ENCODE peak calls at places on chromosomes 5 and 9, in ten cellular contexts. S is uterus; U is neural crest cell; A is lung; T is omental fat pad; H is iris pigment epithelial cell; M is naive thymus-derived CD8-positive, alpha-beta T cell; Q is osteoblast; I is HT-29; G is NCI-H1417 treated with DMSO at 0.1 percent for 48 hours. E is an unnamed sample.

GRCh38 chr9:137218754-137219271 is 3.2 kb downstream of the RNF208 start:
- DNase-seq in Q (peak; percentile 99), M (no peak), G (no peak), A (no peak), H (peak; percentile 58), I (peak; percentile 64), U (no peak), T (no peak), S (no peak), E (no peak)

GRCh38 chr5:139794067-139794846 is 1.4 kb upstream of the PSD2 start:
- DNase-seq in M (no peak), A (no peak), I (no peak), G (no peak), U (no peak), T (no peak), S (no peak), H (no peak), Q (peak; percentile 91), E (no peak)

GRCh38 chr5:141941307-141941706 is 16.7 kb downstream of the PCDH12 start:
- DNase-seq in I (no peak), S (no peak), T (no peak), Q (no peak), A (no peak), U (no peak), M (no peak), H (no peak), G (no peak), E (no peak)

GRCh38 chr9:111890254-111890791 is 6.3 kb upstream of the UGCG start:
- DNase-seq in U (no peak), H (no peak), I (peak; percentile 23), Q (no peak), S (no peak), T (no peak), M (no peak), G (no peak), A (no peak), E (no peak)

GRCh38 chr9:99489043-99489378 is 266.9 kb downstream of the SEC61B start:
- DNase-seq in A (no peak), G (no peak), Q (peak; percentile 58), U (no peak), M (no peak), H (peak; percentile 86), S (no peak), T (no peak), I (no peak), E (no peak)

GRCh38 chr9:21070171-21070571 is 7.6 kb downstream of the IFNB1 start:
- DNase-seq in I (peak; percentile 57), Q (no peak), G (no peak), H (peak; percentile 97), M (no peak), A (peak; percentile 45), U (no peak), S (peak; percentile 35), T (no peak), E (no peak)

GRCh38 chr5:177094224-177095087 is 7.7 kb downstream of the FGFR4 start:
- DNase-seq in U (no peak), M (no peak), Q (peak; percentile 92), S (peak; percentile 91), H (peak; percentile 59), I (no peak), T (no peak), G (no peak), A (peak; percentile 75), E (peak; percentile 91)

GRCh38 chr5:165795073-165795472 is 2289.7 kb downstream of the MAT2B start:
- DNase-seq in M (no peak), T (no peak), S (no peak), A (no peak), G (no peak), H (no peak), Q (no peak), I (no peak), U (no peak), E (no peak)

GRCh38 chr9:105259731-105260612 is 15.5 kb downstream of the SLC44A1 start:
- DNase-seq in H (no peak), A (no peak), U (no peak), Q (no peak), M (no peak), G (no peak), I (no peak), T (no peak), S (peak; percentile 38), E (no peak)

GRCh38 chr9:69253057-69253456 is 72.0 kb upstream of the ENTREP1 start:
- DNase-seq in T (no peak), H (peak; percentile 54), S (no peak), G (no peak), U (no peak), Q (no peak), A (no peak), I (no peak), M (no peak), E (no peak)

E was measured in Right ventricle myocardium inferior.